ENCODE peak calls at places on chromosomes 2 and 18, in six cellular contexts. Y, L, D, W, B and U are unnamed samples. For H3K27me3, the result is how much of the 10 kb centered on the place peaks cover.

GRCh38 chr2:186848873-186849578 is at the start of gene ZSWIM2:
- DNase-seq in Y (peak), L (peak), D (peak), W (peak), B (peak), U (peak)

GRCh38 chr2:131016826-131017596 is 76.2 kb downstream of the FAM168B start:
- DNase-seq in Y (peak), L (no peak), D (no peak), W (no peak), B (no peak), U (peak)

GRCh38 chr2:69565431-69565839 is 78.1 kb downstream of the AAK1 start:
- DNase-seq in Y (no peak), L (peak), D (peak), W (peak), B (no peak), U (peak)

GRCh38 chr2:10752236-10752635 is 30.8 kb downstream of the ATP6V1C2 start:
- DNase-seq in Y (no peak), L (no peak), D (no peak), W (no peak), B (no peak), U (peak)

GRCh38 chr2:111072220-111072871 is 48.4 kb upstream of the BCL2L11 start:
- DNase-seq in Y (peak), L (no peak), D (no peak), W (no peak), B (peak), U (no peak)

GRCh38 chr18:57441395-57441794 is 6.2 kb downstream of the ONECUT2 start:
- DNase-seq in Y (peak), L (peak), D (no peak), W (peak), B (no peak), U (no peak)

GRCh38 chr2:241041557-241042158 is 43.2 kb downstream of the SNED1 start:
- DNase-seq in Y (no peak), L (no peak), D (no peak), W (no peak), B (no peak), U (no peak)

GRCh38 chr2:36967236-36967876 is 1.0 kb upstream of the STRN start:
- DNase-seq in Y (no peak), L (no peak), D (no peak), W (no peak), B (no peak), U (no peak)

GRCh38 chr2:27123302-27124150 is at the start of gene ABHD1:
- DNase-seq in Y (no peak), L (peak), D (no peak), W (peak), B (peak), U (peak)

GRCh38 chr2:43106767-43107527 is 119.5 kb downstream of the ZFP36L2 start:
- DNase-seq in Y (no peak), L (no peak), D (peak), W (no peak), B (no peak), U (no peak)

GRCh38 chr2:124683536-124684407 is 658.7 kb downstream of the CNTNAP5 start:
- DNase-seq in Y (peak), L (no peak), D (no peak), W (no peak), B (peak), U (no peak)

GRCh38 chr2:16201876-16202642 is 261.7 kb downstream of the MYCN start:
- DNase-seq in Y (no peak), L (no peak), D (no peak), W (no peak), B (no peak), U (no peak)

GRCh38 chr2:138235041-138235440 is 266.5 kb upstream of the SPOPL start:
- DNase-seq in Y (no peak), L (no peak), D (no peak), W (no peak), B (no peak), U (no peak)

GRCh38 chr2:235230809-235231601 is 262.8 kb upstream of the AGAP1 start:
- DNase-seq in Y (no peak), L (no peak), D (no peak), W (no peak), B (peak), U (no peak)

GRCh38 chr18:74083071-74083954 is 64.3 kb downstream of the FBXO15 start:
- DNase-seq in Y (no peak), L (no peak), D (no peak), W (no peak), B (no peak), U (no peak)

GRCh38 chr2:206212673-206213513 is 53.2 kb downstream of the EEF1B2 start:
- DNase-seq in Y (peak), L (no peak), D (no peak), W (no peak), B (peak), U (peak)

GRCh38 chr2:239291505-239292350 is 109.1 kb downstream of the HDAC4 start:
- DNase-seq in Y (no peak), L (peak), D (peak), W (peak), B (no peak), U (no peak)

GRCh38 chr2:39920318-39920775 is 141.3 kb upstream of the THUMPD2 start:
- DNase-seq in Y (no peak), L (peak), D (no peak), W (no peak), B (no peak), U (no peak)

GRCh38 chr2:58891828-58892366 is 650.8 kb upstream of the FANCL start:
- DNase-seq in Y (no peak), L (no peak), D (no peak), W (no peak), B (no peak), U (no peak)

GRCh38 chr2:112712903-112713584 is 7.8 kb upstream of the NT5DC4 start:
- DNase-seq in Y (peak), L (no peak), D (no peak), W (peak), B (peak), U (no peak)

GRCh38 chr2:219707496-219708285 is 80.3 kb downstream of the SLC4A3 start:
- DNase-seq in Y (peak), L (no peak), D (no peak), W (no peak), B (peak), U (no peak)

GRCh38 chr2:224360801-224361251 is 41.1 kb downstream of the FAM124B start:
- DNase-seq in Y (no peak), L (no peak), D (no peak), W (no peak), B (no peak), U (no peak)

GRCh38 chr2:228545749-228546148 is 364.3 kb upstream of the SPHKAP start:
- DNase-seq in Y (no peak), L (no peak), D (no peak), W (no peak), B (no peak), U (peak)

GRCh38 chr2:47246646-47247045 is 91.5 kb upstream of the STPG4 start:
- DNase-seq in Y (no peak), L (no peak), D (no peak), W (no peak), B (no peak), U (no peak)

GRCh38 chr2:109340381-109340780 is 211.4 kb downstream of the SH3RF3 start:
- DNase-seq in Y (no peak), L (no peak), D (no peak), W (peak), B (no peak), U (no peak)

GRCh38 chr2:7725132-7725849 is 808.1 kb downstream of the RNF144A start:
- DNase-seq in Y (peak), L (no peak), D (no peak), W (no peak), B (peak), U (no peak)

GRCh38 chr18:43681661-43682060 is 404.4 kb upstream of the SYT4 start:
- DNase-seq in Y (no peak), L (no peak), D (no peak), W (no peak), B (no peak), U (no peak)

GRCh38 chr2:158667969-158668368 is 127.1 kb upstream of the DAPL1 start:
- DNase-seq in Y (no peak), L (no peak), D (no peak), W (no peak), B (no peak), U (no peak)

GRCh38 chr2:172869861-172870260 is 134.2 kb downstream of the RAPGEF4 start:
- DNase-seq in Y (no peak), L (no peak), D (no peak), W (no peak), B (no peak), U (no peak)

GRCh38 chr18:63261029-63261428 is 58.5 kb downstream of the BCL2 start:
- DNase-seq in Y (no peak), L (no peak), D (no peak), W (no peak), B (no peak), U (peak)

GRCh38 chr18:59748628-59749360 is 51.6 kb upstream of the CCBE1 start:
- DNase-seq in Y (peak), L (no peak), D (no peak), W (no peak), B (peak), U (peak)

GRCh38 chr2:85578243-85579180 is 1.1 kb downstream of the VAMP8 start:
- DNase-seq in Y (no peak), L (peak), D (no peak), W (no peak), B (peak), U (peak)

GRCh38 chr2:113240150-113240914 is 38.4 kb downstream of the PAX8 start:
- DNase-seq in Y (peak), L (no peak), D (no peak), W (no peak), B (peak), U (peak)

GRCh38 chr2:241837197-241837596 is 21.5 kb downstream of the PDCD1 start:
- DNase-seq in Y (no peak), L (no peak), D (no peak), W (no peak), B (no peak), U (no peak)

DNA sequence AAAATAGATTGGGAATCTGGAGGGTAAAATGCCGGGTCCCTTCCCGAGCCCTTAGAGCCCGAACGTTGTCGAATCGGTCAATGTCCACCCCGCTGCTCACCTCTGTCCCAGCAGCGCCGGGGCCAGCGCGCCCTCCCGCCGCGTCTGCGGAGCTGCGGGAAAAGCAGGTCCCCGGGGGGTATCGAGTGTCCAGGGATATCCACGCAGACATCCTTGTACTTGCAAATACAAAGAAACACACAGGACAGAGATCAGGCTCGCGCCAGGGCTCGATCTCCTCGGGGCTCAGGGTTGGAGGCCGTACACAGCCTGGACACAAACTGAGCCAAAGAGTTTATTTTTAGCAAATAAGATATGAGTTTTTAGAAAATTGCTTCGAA is 2.3 kb upstream of the GATA6 start:
- DNase-seq in Y (no peak), L (no peak), D (no peak), W (no peak), B (no peak), U (no peak)
- H3K27me3 ChIP-seq in Y (half or more), L (half or more), D (half or more), W (half or more), B (half or more), U (half or more)

GRCh38 chr2:34848132-34848531 is 1249.0 kb upstream of the FAM98A start:
- DNase-seq in Y (no peak), L (no peak), D (no peak), W (no peak), B (no peak), U (no peak)

GRCh38 chr2:34851804-34852203 is 1252.7 kb upstream of the FAM98A start:
- DNase-seq in Y (no peak), L (no peak), D (no peak), W (no peak), B (no peak), U (no peak)

GRCh38 chr2:34849827-34850226 is 1250.7 kb upstream of the FAM98A start:
- DNase-seq in Y (no peak), L (no peak), D (no peak), W (no peak), B (no peak), U (no peak)
- H3K14ac ChIP-seq in Y (no peak), L (no peak), D (no peak), W (no peak), B (no peak), U (no peak)

GRCh38 chr2:70632388-70632787 is 78.8 kb upstream of the TGFA start:
- DNase-seq in Y (no peak), L (no peak), D (no peak), W (no peak), B (no peak), U (no peak)

GRCh38 chr2:70630761-70631160 is 77.1 kb upstream of the TGFA start:
- DNase-seq in Y (no peak), L (no peak), D (no peak), W (no peak), B (no peak), U (no peak)

GRCh38 chr2:70627499-70627898 is 73.9 kb upstream of the TGFA start:
- DNase-seq in Y (no peak), L (no peak), D (no peak), W (no peak), B (peak), U (no peak)

DNA sequence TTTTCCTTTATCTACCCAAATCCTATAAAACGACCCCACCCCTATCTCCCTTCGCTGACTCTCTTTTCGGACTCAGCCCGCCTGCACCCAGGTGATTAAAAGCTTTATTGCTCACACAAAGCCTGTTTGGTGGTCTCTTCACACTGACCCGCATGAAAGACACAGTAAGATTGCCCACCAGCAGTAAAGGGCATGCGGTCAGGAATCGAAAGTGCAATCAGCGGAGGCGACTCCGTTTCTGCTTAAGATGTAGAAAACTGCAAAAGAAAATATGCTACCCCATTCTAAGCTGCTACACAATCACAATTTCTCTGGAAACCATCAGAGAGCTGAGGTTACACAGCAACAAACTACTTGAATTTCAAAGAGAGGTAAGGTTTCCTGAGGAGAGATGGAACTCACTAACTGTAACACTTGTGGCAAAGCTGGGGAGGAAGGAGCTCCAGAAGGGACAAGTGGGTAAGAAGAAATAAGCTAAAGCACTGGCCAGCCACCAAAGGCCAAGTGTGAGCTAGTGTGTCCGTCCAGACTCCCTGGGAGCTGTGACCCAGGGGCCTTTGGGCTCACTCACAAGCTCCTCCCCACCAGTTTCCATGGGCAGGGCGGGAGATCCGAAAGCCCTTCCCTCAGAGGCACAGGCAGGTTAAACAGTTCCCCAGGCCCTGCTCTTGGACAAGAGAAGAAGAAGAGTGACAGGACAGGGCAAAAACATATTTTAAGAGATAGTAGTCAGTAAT is 72.8 kb upstream of the TGFA start:
- DNase-seq in Y (no peak), L (peak), D (no peak), W (peak), B (no peak), U (no peak)
- H3K4ac ChIP-seq in Y (no peak), L (no peak), D (no peak), W (peak), B (no peak), U (no peak)

GRCh38 chr18:44733069-44733753 is 52.5 kb downstream of the SETBP1 start:
- DNase-seq in Y (peak), L (no peak), D (no peak), W (no peak), B (peak), U (no peak)

GRCh38 chr18:44731866-44732555 is 51.3 kb downstream of the SETBP1 start:
- DNase-seq in Y (peak), L (no peak), D (no peak), W (no peak), B (peak), U (peak)

GRCh38 chr18:44733754-44734465 is 53.2 kb downstream of the SETBP1 start:
- DNase-seq in Y (peak), L (no peak), D (no peak), W (no peak), B (no peak), U (no peak)

GRCh38 chr18:44731160-44731865 is 50.6 kb downstream of the SETBP1 start:
- DNase-seq in Y (no peak), L (no peak), D (no peak), W (no peak), B (no peak), U (no peak)

DNA sequence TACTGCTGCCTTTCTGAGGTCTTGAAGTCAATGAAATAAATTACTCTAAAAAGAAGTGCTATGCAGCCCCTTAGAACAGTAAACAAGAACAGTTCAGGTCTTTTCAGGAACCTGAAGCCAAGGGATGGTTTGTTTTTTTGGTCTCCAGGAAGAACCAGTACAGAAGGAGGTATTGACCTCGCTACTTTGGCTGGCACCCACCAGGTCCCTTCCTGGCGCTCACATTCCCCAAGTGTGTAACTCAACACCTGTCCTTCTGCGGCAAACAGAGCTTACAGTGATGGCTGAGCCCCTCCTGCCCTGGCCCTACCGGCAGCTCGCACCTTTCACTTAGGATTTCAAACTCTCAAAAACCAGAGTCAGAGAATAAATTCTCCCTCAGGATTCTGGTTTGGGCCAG is 51.9 kb downstream of the SETBP1 start:
- DNase-seq in Y (no peak), L (no peak), D (no peak), W (no peak), B (no peak), U (no peak)
- H3K27me3 ChIP-seq in Y (under half), L (under half), D (under half), W (under half), B (under half), U (under half)

DNA sequence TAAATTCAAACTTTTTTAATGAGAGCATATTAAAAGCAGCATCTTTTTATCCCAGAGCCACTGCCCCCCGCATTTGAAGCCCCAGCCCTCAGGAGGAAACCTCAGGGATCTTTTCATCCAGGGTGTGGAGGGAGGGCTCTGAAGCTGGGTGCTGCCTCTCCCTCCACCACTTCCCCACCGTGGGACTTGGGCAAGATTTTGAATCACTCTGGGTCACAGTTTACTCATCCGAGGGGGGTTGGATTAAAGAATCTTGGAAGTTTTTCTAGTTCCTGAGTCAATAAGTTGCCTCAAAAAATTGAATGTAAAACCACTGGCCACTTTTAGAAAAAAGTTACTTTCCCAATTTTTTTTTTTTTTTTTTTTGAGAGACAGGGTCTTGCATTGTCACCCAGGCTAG is 62.0 kb upstream of the ANKRD44 start:
- DNase-seq in Y (peak), L (no peak), D (no peak), W (no peak), B (no peak), U (no peak)
- H3K14ac ChIP-seq in Y (no peak), L (no peak), D (no peak), W (no peak), B (no peak), U (no peak)

GRCh38 chr2:35830833-35831232 is 524.7 kb upstream of the CRIM1 start:
- DNase-seq in Y (no peak), L (no peak), D (no peak), W (no peak), B (no peak), U (no peak)

GRCh38 chr2:35821675-35822074 is 533.9 kb upstream of the CRIM1 start:
- DNase-seq in Y (no peak), L (peak), D (no peak), W (peak), B (no peak), U (no peak)

GRCh38 chr2:35822716-35823115 is 532.9 kb upstream of the CRIM1 start:
- DNase-seq in Y (no peak), L (peak), D (peak), W (no peak), B (no peak), U (no peak)

DNA sequence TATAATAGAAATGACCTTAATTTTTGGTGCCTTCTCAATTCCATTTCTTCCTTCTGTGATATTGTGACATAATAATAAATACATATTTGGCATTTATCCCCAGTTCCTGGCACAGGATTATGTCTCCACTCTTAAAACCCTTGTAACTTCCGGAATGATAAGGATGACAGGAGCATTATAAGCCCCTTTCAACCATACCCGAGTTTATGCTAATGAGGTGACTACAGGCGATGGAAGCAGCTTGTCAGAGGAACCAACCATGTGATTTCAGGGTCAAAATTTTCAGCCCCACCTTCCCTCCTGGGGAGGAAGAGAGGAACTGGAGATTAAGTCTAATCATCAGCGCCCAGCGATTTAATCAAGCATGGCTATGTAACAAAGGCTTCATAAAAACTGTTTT is 528.5 kb upstream of the CRIM1 start:
- DNase-seq in Y (no peak), L (no peak), D (no peak), W (no peak), B (no peak), U (no peak)
- H3K4ac ChIP-seq in Y (no peak), L (no peak), D (no peak), W (no peak), B (no peak), U (no peak)

GRCh38 chr2:181683518-181684453 is 3.5 kb upstream of the NEUROD1 start:
- DNase-seq in Y (peak), L (peak), D (peak), W (peak), B (peak), U (peak)

GRCh38 chr2:181682795-181683517 is 2.6 kb upstream of the NEUROD1 start:
- DNase-seq in Y (no peak), L (peak), D (no peak), W (no peak), B (no peak), U (no peak)

GRCh38 chr2:181684454-181685149 is 4.3 kb upstream of the NEUROD1 start:
- DNase-seq in Y (no peak), L (no peak), D (no peak), W (no peak), B (no peak), U (no peak)

GRCh38 chr2:181686566-181687185 is 6.4 kb upstream of the NEUROD1 start:
- DNase-seq in Y (no peak), L (no peak), D (no peak), W (no peak), B (no peak), U (no peak)

GRCh38 chr2:181685150-181685688 is 4.9 kb upstream of the NEUROD1 start:
- DNase-seq in Y (peak), L (peak), D (no peak), W (peak), B (no peak), U (peak)
- H3K27me3 ChIP-seq in Y (half or more), L (half or more), D (half or more), W (half or more), B (half or more), U (under half)

GRCh38 chr18:68918216-68918615 is 120.3 kb downstream of the CCDC102B start:
- DNase-seq in Y (no peak), L (no peak), D (no peak), W (no peak), B (no peak), U (no peak)
- H3K14ac ChIP-seq in Y (no peak), L (no peak), D (no peak), W (no peak), B (no peak), U (no peak)